ENCODE peak calls at places on chromosomes 5 and 9, in six cellular contexts. Y is foreskin fibroblast, H is lower lobe of right lung, L is activated T-cell treated with anti-CD3 and anti-CD28 coated beads for 1 hour, Z is NCI-H774, M is AG08396. W is an unnamed sample.

GRCh38 chr9:117783828-117784227 is 79.6 kb downstream of the TLR4 start:
- DNase-seq in Y (no peak), M (no peak), L (no peak), Z (no peak), H (peak; percentile 40), W (peak; percentile 93)

GRCh38 chr9:93595861-93596365 is 19.5 kb downstream of the PHF2 start:
- DNase-seq in Y (no peak), Z (no peak), H (no peak), M (no peak), L (no peak), W (no peak)

GRCh38 chr9:130631331-130632080 is 32.9 kb upstream of the PRDM12 start:
- DNase-seq in M (no peak), Y (no peak), L (no peak), H (no peak), Z (no peak), W (no peak)

GRCh38 chr5:179330186-179330900 is 14.9 kb downstream of the ADAMTS2 start:
- DNase-seq in Y (no peak), H (peak; percentile 22), L (no peak), Z (no peak), M (no peak), W (no peak)

GRCh38 chr9:83266618-83267543 is 203.9 kb upstream of the RASEF start:
- DNase-seq in Z (no peak), H (no peak), M (no peak), L (no peak), Y (peak; percentile 69), W (no peak)

GRCh38 chr5:151770383-151771258 is 1.1 kb upstream of the G3BP1 start:
- DNase-seq in M (peak; percentile 74), Z (peak; percentile 18), L (peak; percentile 36), Y (peak; percentile 62), H (peak; percentile 83), W (peak; percentile 50)

GRCh38 chr5:111079846-111080245 is 8.3 kb downstream of the TSLP start:
- DNase-seq in H (no peak), Z (no peak), M (no peak), L (no peak), Y (no peak), W (no peak)

GRCh38 chr5:93477791-93478190 is 103.2 kb downstream of the NR2F1-AS1 start:
- DNase-seq in M (no peak), Z (no peak), Y (no peak), H (no peak), L (no peak), W (no peak)

GRCh38 chr9:115615821-115616665 is 498.1 kb upstream of the TNC start:
- DNase-seq in H (no peak), L (no peak), M (peak; percentile 55), Z (no peak), Y (peak; percentile 92), W (no peak)

GRCh38 chr9:98785333-98785933 is 10.9 kb downstream of the ANKS6 start:
- DNase-seq in Z (no peak), Y (no peak), H (no peak), L (no peak), M (no peak), W (no peak)

W was measured in MV-4-11.